ENCODE peak calls at places on chromosome 4, in nine cellular contexts. N is neural crest cell, B is progenitor cell of endocrine pancreas, W is GM23338, H is left ventricle myocardium inferior, A is bronchial epithelial cell, R is AG09319, T is lower leg skin, M is activated B cell treated with CpG ODN at 0.5 μM for 24 hours. P is an unnamed sample.

GRCh38 chr4:53905281-53905934 is 159.0 kb downstream of the CHIC2 start:
- DNase-seq in W (no peak), R (no peak), T (no peak), M (no peak), N (no peak), H (no peak), B (no peak), A (no peak), P (peak)

GRCh38 chr4:168868044-168868855 is 141.8 kb downstream of the CBR4 start:
- DNase-seq in A (peak), B (no peak), M (no peak), N (no peak), H (no peak), R (peak), W (no peak), T (no peak), P (peak)

GRCh38 chr4:121003863-121004262 is 68.5 kb downstream of the NDNF start:
- DNase-seq in T (no peak), M (no peak), N (no peak), W (no peak), A (no peak), R (no peak), B (no peak), H (no peak), P (no peak)

GRCh38 chr4:142238589-142238988 is 602.2 kb downstream of the IL15 start:
- DNase-seq in M (no peak), A (peak), R (peak), N (no peak), T (no peak), H (no peak), B (no peak), W (no peak), P (peak)

GRCh38 chr4:26074672-26075071 is 160.7 kb downstream of the SMIM20 start:
- DNase-seq in A (no peak), M (no peak), R (no peak), H (no peak), T (no peak), W (peak), B (no peak), N (no peak), P (no peak)

GRCh38 chr4:172998527-172999469 is 169.8 kb upstream of the GALNT7 start:
- DNase-seq in W (peak), A (peak), B (no peak), M (no peak), R (no peak), H (no peak), N (no peak), T (no peak), P (peak)

GRCh38 chr4:52604215-52604614 is 54.9 kb downstream of the USP46 start:
- DNase-seq in M (no peak), A (no peak), N (no peak), W (no peak), H (peak), B (no peak), T (no peak), R (no peak), P (no peak)

GRCh38 chr4:76708986-76709385 is 189.0 kb downstream of the SOWAHB start:
- DNase-seq in W (no peak), B (no peak), H (no peak), M (no peak), A (no peak), N (no peak), T (no peak), R (no peak), P (no peak)

GRCh38 chr4:174318829-174319764 is 35.4 kb downstream of the CEP44 start:
- DNase-seq in T (no peak), R (no peak), W (peak), M (no peak), H (no peak), N (no peak), A (peak), B (no peak), P (peak)

GRCh38 chr4:165861378-165861777 is 11.7 kb upstream of the TLL1 start:
- DNase-seq in T (no peak), A (peak), R (no peak), M (no peak), N (no peak), B (no peak), H (no peak), W (no peak), P (no peak)

GRCh38 chr4:165865995-165866650 is 6.9 kb upstream of the TLL1 start:
- DNase-seq in N (no peak), W (no peak), T (no peak), A (no peak), R (no peak), M (no peak), B (no peak), H (no peak), P (no peak)

GRCh38 chr4:165867961-165868360 is 5.1 kb upstream of the TLL1 start:
- DNase-seq in N (no peak), A (no peak), H (no peak), T (no peak), R (no peak), M (no peak), B (no peak), W (peak), P (no peak)

GRCh38 chr4:165864228-165864627 is 8.8 kb upstream of the TLL1 start:
- DNase-seq in M (no peak), H (no peak), N (no peak), A (no peak), T (no peak), W (no peak), B (no peak), R (no peak), P (no peak)
- TF ChIP-seq CTCF in M (no peak), H (no peak), N (no peak), A (no peak), T (no peak), W (no peak), B (no peak), R (no peak), P (no peak)

GRCh38 chr4:145956288-145956890 is 17.8 kb upstream of the ZNF827 start:
- DNase-seq in N (peak), H (no peak), M (no peak), A (no peak), R (no peak), W (peak), T (no peak), B (peak), P (peak)
- TF ChIP-seq CTCF in N (peak), H (peak), M (peak), A (peak), R (peak), W (peak), T (no peak), B (peak), P (peak)

GRCh38 chr4:6714954-6715353 is 1.0 kb upstream of the BLOC1S4 start:
- DNase-seq in H (no peak), A (no peak), N (no peak), B (no peak), T (no peak), R (no peak), M (no peak), W (no peak), P (no peak)

GRCh38 chr4:6718932-6719610 is 3.1 kb downstream of the BLOC1S4 start:
- DNase-seq in N (no peak), A (no peak), T (no peak), M (no peak), R (no peak), H (no peak), W (no peak), B (no peak), P (no peak)

GRCh38 chr4:6716958-6717655 is 1.1 kb downstream of the BLOC1S4 start:
- DNase-seq in A (no peak), W (no peak), R (no peak), N (no peak), T (no peak), B (no peak), M (no peak), H (no peak), P (no peak)

GRCh38 chr4:6715704-6716017 is 313 bp upstream of the BLOC1S4 start:
- DNase-seq in A (peak), T (no peak), H (no peak), N (no peak), M (no peak), W (no peak), B (no peak), R (no peak), P (no peak)

GRCh38 chr4:6716018-6716911 is at the start of gene BLOC1S4:
- DNase-seq in H (peak), R (peak), T (peak), B (peak), N (peak), A (peak), W (peak), M (peak), P (peak)
- TF ChIP-seq CTCF in H (peak), R (no peak), T (no peak), B (peak), N (peak), A (peak), W (no peak), M (no peak), P (no peak)

GRCh38 chr4:125070869-125071268 is 243.9 kb upstream of the FAT4 start:
- DNase-seq in N (no peak), A (peak), W (peak), T (no peak), B (no peak), M (no peak), R (no peak), H (no peak), P (no peak)
- TF ChIP-seq CTCF in N (no peak), A (peak), W (no peak), T (no peak), B (no peak), M (no peak), R (no peak), H (no peak), P (no peak)

DNA sequence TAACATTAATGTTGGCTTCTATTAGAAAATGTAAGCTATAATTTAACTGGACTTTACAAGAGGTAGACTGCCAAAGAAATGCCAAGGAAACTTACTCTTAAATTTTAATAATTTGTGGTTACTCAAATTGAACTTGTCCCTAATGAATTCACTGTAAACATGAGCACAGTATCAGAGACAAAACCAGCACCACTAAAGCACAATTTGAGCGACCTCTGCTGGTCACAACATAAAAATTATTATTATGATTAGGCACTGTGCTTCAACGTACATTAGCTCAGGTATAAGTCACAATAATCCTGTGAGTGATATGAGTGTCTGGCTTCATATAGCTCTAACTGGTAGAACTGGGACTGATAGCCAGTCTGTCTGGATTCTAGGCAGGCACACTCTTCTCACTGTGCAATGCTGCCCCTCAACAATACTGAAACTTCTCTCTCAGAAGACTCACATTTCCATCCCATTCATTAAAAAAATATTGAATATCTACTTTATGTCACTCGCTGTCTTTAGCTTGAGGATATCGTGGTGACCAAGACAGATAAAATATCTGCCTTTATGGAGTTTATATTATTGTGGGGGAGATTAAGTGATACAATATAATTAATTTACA is 8.0 kb downstream of the NUDT6 start:
- DNase-seq in A (peak), T (no peak), R (no peak), N (no peak), B (no peak), W (peak), H (no peak), M (no peak), P (peak)
- TF ChIP-seq CTCF in A (peak), T (no peak), R (peak), N (peak), B (no peak), W (peak), H (peak), M (no peak), P (peak)

DNA sequence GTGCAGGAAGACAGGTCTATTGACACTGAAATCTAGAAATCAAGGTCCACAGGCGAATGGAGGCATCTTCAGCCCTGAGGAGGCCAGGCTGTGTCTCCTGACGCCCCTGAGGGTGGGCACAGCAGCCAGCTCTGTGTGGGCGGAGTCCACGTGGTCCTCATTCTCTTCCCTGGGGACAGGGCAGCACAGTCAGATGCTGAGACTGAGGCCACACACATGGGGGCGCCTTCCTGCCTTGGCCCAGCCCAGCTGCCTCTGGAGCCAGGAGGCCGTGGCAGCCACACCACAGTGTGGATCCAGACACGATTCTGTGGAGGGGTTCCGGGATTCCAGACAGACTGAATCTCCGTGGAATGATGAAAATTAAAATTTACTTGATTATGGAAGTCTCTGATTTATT is 20.8 kb downstream of the FGFR3 start:
- DNase-seq in R (no peak), B (no peak), H (no peak), T (no peak), W (no peak), M (no peak), N (no peak), A (no peak), P (no peak)
- TF ChIP-seq CTCF in R (no peak), B (no peak), H (no peak), T (no peak), W (no peak), M (no peak), N (no peak), A (peak), P (no peak)

GRCh38 chr4:39026096-39026495 is 6.1 kb downstream of the TMEM156 start:
- DNase-seq in H (no peak), T (no peak), R (no peak), A (no peak), W (no peak), N (no peak), B (no peak), M (no peak), P (no peak)

GRCh38 chr4:39025552-39026085 is 6.6 kb downstream of the TMEM156 start:
- DNase-seq in T (no peak), N (no peak), B (no peak), R (no peak), H (no peak), A (peak), W (no peak), M (no peak), P (peak)

GRCh38 chr4:39030726-39031125 is 1.5 kb downstream of the TMEM156 start:
- DNase-seq in W (no peak), H (no peak), N (no peak), T (no peak), A (peak), M (no peak), R (no peak), B (no peak), P (peak)

GRCh38 chr4:39032218-39033085 is at the start of gene TMEM156:
- DNase-seq in M (no peak), A (peak), W (no peak), N (no peak), R (no peak), H (no peak), T (no peak), B (no peak), P (peak)

GRCh38 chr4:39029752-39030694 is 2.2 kb downstream of the TMEM156 start:
- DNase-seq in T (no peak), M (no peak), R (no peak), N (no peak), H (no peak), A (no peak), B (no peak), W (no peak), P (no peak)
- TF ChIP-seq CTCF in T (no peak), M (no peak), R (no peak), N (no peak), H (no peak), A (no peak), B (no peak), W (no peak), P (no peak)

P was measured in fibroblast of the aortic adventitia.